ENCODE peak calls at places on chromosomes 5 and 9, in nine cellular contexts. S is A549, D is H1, A is cardiac muscle cell, G is breast epithelium, L is adrenal gland, K is left ventricle myocardium inferior, N is body of pancreas, X is Peyer's patch. E is an unnamed sample.

GRCh38 chr5:172872997-172873491 is 39.0 kb downstream of the ERGIC1 start:
- DNase-seq in A (peak; percentile 71), L (peak; percentile 86), X (peak; percentile 65), D (no peak), K (peak; percentile 85), S (no peak), N (peak; percentile 72), G (peak; percentile 66), E (peak; percentile 68)

GRCh38 chr5:40904205-40904993 is 4.9 kb upstream of the C7 start:
- DNase-seq in A (peak; percentile 93), K (peak; percentile 53), D (peak; percentile 74), G (no peak), S (peak; percentile 58), N (peak; percentile 74), L (peak; percentile 76), X (peak; percentile 77), E (peak; percentile 81)

GRCh38 chr9:2157277-2158105 is 142.3 kb downstream of the SMARCA2 start:
- DNase-seq in X (peak; percentile 60), S (peak; percentile 41), N (peak; percentile 48), K (peak; percentile 24), A (peak; percentile 71), L (peak; percentile 64), G (no peak), D (no peak), E (peak; percentile 66)

GRCh38 chr5:106964102-106964501 is 706.6 kb downstream of the EFNA5 start:
- DNase-seq in D (no peak), A (no peak), K (no peak), N (no peak), G (no peak), S (no peak), L (no peak), X (no peak), E (no peak)

GRCh38 chr5:131821221-131821620 is 24.4 kb upstream of the FNIP1 start:
- DNase-seq in G (no peak), L (no peak), D (no peak), A (no peak), X (no peak), S (no peak), N (no peak), K (no peak), E (peak; percentile 35)

GRCh38 chr9:114248274-114248673 is 74.6 kb upstream of the ORM1 start:
- DNase-seq in D (no peak), S (no peak), A (no peak), K (no peak), G (no peak), N (no peak), X (no peak), L (no peak), E (no peak)

GRCh38 chr9:107638496-107638895 is 148.9 kb upstream of the KLF4 start:
- DNase-seq in L (no peak), K (no peak), S (no peak), D (no peak), X (no peak), N (no peak), A (no peak), G (no peak), E (no peak)

GRCh38 chr9:2012347-2012746 is 2.8 kb upstream of the SMARCA2 start:
- DNase-seq in L (no peak), K (no peak), X (no peak), N (no peak), S (no peak), A (no peak), G (no peak), D (no peak), E (no peak)

GRCh38 chr5:132540149-132540548 is 3.2 kb downstream of the IL5 start:
- DNase-seq in D (no peak), A (no peak), N (no peak), L (no peak), K (no peak), X (no peak), G (no peak), S (no peak), E (no peak)

GRCh38 chr5:78500028-78500427 is 139.6 kb downstream of the SCAMP1 start:
- DNase-seq in K (no peak), A (no peak), L (no peak), D (no peak), N (no peak), G (no peak), X (no peak), S (no peak), E (no peak)

GRCh38 chr5:157066950-157067349 is 8.0 kb upstream of the HAVCR1 start:
- DNase-seq in S (no peak), N (no peak), A (no peak), L (no peak), X (no peak), K (no peak), G (no peak), D (no peak), E (no peak)

DNA sequence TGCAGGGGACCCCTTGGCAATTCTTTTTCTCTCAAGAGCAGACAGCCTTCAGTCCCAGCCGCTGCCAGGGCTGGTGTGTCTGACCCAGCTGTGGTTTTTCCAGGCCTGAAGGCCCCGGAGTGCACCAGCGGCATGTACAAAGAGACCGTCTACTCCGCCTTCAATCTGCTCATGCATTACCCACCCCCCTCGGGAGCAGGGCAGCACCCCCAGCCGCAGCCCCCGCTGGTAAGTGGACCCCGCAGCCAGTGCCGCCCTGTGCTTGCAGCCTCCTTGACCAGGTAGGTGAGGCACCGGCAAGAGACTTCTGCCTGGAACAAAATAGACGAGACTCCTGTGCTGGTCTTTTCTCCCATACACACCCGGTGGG is 1.3 kb downstream of the TCF7 start:
- DNase-seq in S (no peak), G (no peak), N (no peak), X (no peak), D (no peak), A (no peak), K (no peak), L (no peak), E (no peak)
- H3K4me3 ChIP-seq in S (peak overlapping the region; percentile 82), G (peak overlapping the region; percentile 59), N (no peak overlapping the region), X (peak overlapping the region; percentile 62), D (peak overlapping the region; percentile 53), A (peak overlapping the region; percentile 61), K (peak overlapping the region; percentile 74), L (no peak overlapping the region), E (peak overlapping the region; percentile 47)

DNA sequence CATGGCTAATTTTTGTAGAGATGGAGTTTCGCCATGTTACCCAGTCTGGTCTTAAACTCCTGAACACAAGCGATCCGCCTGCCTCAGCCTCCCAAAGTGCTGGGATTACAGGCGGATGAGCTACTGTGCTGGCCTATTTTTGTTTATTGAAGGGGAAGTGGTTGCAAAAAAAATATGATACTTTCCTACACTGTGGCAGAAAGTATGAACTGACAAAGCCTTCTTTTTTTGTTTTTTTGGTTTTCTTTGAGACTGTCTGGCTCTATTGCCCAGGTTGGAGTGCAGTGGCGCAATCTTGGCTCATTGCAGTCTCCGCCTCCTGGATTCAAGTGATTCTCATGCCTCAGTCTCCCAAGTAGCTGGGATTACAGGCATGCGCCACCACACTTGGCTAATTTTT is 50.9 kb downstream of the OSTF1 start:
- DNase-seq in D (no peak), X (no peak), K (no peak), L (no peak), A (no peak), N (no peak), G (no peak), S (no peak), E (no peak)
- H3K27ac ChIP-seq in D (no peak overlapping the region), X (peak overlapping the region; percentile 6), K (no peak overlapping the region), L (no peak overlapping the region), A (no peak overlapping the region), N (no peak overlapping the region), G (no peak overlapping the region), S (no peak overlapping the region), E (no peak overlapping the region)

GRCh38 chr9:134883040-134883782 is 2.6 kb downstream of the FCN2 start:
- DNase-seq in X (no peak), K (no peak), N (no peak), G (peak; percentile 6), D (no peak), A (no peak), L (no peak), S (no peak), E (no peak)

GRCh38 chr9:134879664-134880483 is 736 bp upstream of the FCN2 start:
- DNase-seq in K (no peak), L (peak; percentile 72), D (peak; percentile 17), A (no peak), X (no peak), G (peak; percentile 10), N (no peak), S (no peak), E (no peak)

GRCh38 chr9:134881313-134881670 is 682 bp downstream of the FCN2 start:
- DNase-seq in D (peak; percentile 34), K (no peak), S (no peak), X (no peak), N (no peak), L (no peak), A (no peak), G (peak; percentile 10), E (no peak)

GRCh38 chr9:134882204-134882785 is 1.7 kb downstream of the FCN2 start:
- DNase-seq in G (peak; percentile 5), L (no peak), N (no peak), D (peak; percentile 32), K (no peak), A (no peak), S (no peak), X (no peak), E (no peak)

DNA sequence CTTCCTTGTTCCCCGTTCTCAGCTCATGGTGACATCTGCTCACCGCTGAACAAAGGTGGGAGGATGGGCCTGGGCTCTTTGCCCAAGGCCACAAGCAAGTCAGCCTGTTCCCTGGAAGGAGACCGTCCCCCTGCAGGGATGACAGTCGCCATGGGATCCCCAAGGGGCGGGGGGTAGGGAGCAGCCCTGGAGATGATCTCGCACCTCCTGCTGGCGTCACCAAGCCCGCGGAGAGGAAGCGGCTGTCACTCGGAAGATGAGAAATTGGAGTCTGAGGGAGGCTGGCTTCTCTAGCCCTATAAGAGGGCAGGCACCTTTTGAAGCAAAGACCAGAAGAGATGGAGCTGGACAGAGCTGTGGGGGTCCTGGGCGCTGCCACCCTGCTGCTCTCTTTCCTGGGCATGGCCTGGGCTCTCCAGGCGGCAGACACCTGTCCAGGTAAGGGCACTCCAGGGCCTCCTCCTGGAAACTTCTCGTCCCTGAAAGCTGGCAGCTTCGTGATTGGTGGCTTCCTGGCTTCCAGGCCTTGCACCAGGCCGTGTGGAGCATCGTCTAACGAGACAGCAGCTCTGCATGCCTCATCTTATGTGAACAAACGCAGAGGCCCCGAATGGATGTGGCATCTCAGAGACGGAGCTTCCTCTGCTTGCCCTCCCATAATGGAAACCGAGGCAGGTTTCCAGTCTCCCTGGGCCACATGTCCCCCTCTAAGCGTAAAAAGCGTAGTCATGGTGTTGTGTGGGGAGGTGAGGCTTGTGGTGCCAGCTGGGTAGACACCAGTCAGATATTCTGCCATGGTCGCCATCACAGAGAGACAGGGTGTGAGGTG is at the start of gene FCN2:
- DNase-seq in A (no peak), N (no peak), L (peak; percentile 83), G (peak; percentile 10), X (no peak), D (peak; percentile 28), S (no peak), K (no peak), E (no peak)
- TF ChIP-seq CTCF in A (no peak), N (no peak), L (no peak), G (no peak), X (no peak), D (no peak), S (no peak), K (no peak), E (no peak)

DNA sequence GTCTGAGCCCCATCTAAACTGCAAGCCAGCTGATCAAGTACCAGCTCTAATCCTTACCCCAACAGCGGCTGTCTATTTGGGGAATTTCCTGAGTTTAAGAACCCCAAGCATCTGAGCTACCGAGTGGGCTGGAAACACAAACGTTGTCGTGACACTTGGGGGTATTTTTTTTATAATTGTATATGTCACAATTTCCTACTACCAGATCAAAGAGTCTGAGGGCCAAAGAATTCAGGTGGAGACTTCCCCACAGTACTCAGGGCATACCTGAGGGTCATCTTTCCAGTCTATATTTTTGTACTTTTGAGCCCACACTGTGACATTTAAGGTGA is 42.8 kb downstream of the PTTG1 start:
- DNase-seq in G (no peak), A (no peak), S (no peak), L (no peak), X (no peak), N (no peak), D (no peak), K (no peak), E (no peak)
- H3K4me3 ChIP-seq in G (no peak overlapping the region), A (no peak overlapping the region), S (no peak overlapping the region), L (no peak overlapping the region), X (no peak overlapping the region), N (no peak overlapping the region), D (no peak overlapping the region), K (no peak overlapping the region), E (no peak overlapping the region)